ENCODE peak calls at places on chromosome 9, in four cellular contexts. One of them, this sample, is unnamed.

GRCh38 chr9:107833295-107833694 is 343.7 kb upstream of the KLF4 start:
- DNase-seq in activated effector memory CD4-positive, alpha-beta T cell treated with anti-CD3 and anti-CD28 coated beads, Interleukin-2, amount 50 U/mL, for 16 hours: no peak
- DNase-seq in GM04504: no peak
- DNase-seq in activated T-cell treated with anti-CD3 and anti-CD28 coated beads for 1 hour: no peak
- DNase-seq in this sample: no peak

GRCh38 chr9:89254058-89254772 is 56.8 kb upstream of the CKS2 start:
- DNase-seq in activated T-cell treated with anti-CD3 and anti-CD28 coated beads for 1 hour: no peak
- DNase-seq in activated effector memory CD4-positive, alpha-beta T cell treated with anti-CD3 and anti-CD28 coated beads, Interleukin-2, amount 50 U/mL, for 16 hours: no peak
- DNase-seq in GM04504: no peak
- DNase-seq in this sample: no peak

GRCh38 chr9:1604942-1605560 is 410.1 kb upstream of the SMARCA2 start:
- DNase-seq in activated effector memory CD4-positive, alpha-beta T cell treated with anti-CD3 and anti-CD28 coated beads, Interleukin-2, amount 50 U/mL, for 16 hours: no peak
- DNase-seq in activated T-cell treated with anti-CD3 and anti-CD28 coated beads for 1 hour: no peak
- DNase-seq in GM04504: no peak
- DNase-seq in this sample: no peak

GRCh38 chr9:37730256-37730655 is 23.3 kb upstream of the TRMT10B start:
- DNase-seq in activated effector memory CD4-positive, alpha-beta T cell treated with anti-CD3 and anti-CD28 coated beads, Interleukin-2, amount 50 U/mL, for 16 hours: no peak
- DNase-seq in activated T-cell treated with anti-CD3 and anti-CD28 coated beads for 1 hour: no peak
- DNase-seq in GM04504: peak
- DNase-seq in this sample: peak

GRCh38 chr9:119905706-119906105 is 536.5 kb upstream of the BRINP1 start:
- DNase-seq in activated T-cell treated with anti-CD3 and anti-CD28 coated beads for 1 hour: no peak
- DNase-seq in GM04504: no peak
- DNase-seq in activated effector memory CD4-positive, alpha-beta T cell treated with anti-CD3 and anti-CD28 coated beads, Interleukin-2, amount 50 U/mL, for 16 hours: no peak
- DNase-seq in this sample: no peak

GRCh38 chr9:84857224-84857623 is 187.7 kb downstream of the NTRK2 start:
- DNase-seq in activated effector memory CD4-positive, alpha-beta T cell treated with anti-CD3 and anti-CD28 coated beads, Interleukin-2, amount 50 U/mL, for 16 hours: no peak
- DNase-seq in GM04504: no peak
- DNase-seq in activated T-cell treated with anti-CD3 and anti-CD28 coated beads for 1 hour: no peak
- DNase-seq in this sample: no peak

GRCh38 chr9:78188594-78188993 is 47.3 kb upstream of the CEP78 start:
- DNase-seq in GM04504: no peak
- DNase-seq in activated T-cell treated with anti-CD3 and anti-CD28 coated beads for 1 hour: no peak
- DNase-seq in activated effector memory CD4-positive, alpha-beta T cell treated with anti-CD3 and anti-CD28 coated beads, Interleukin-2, amount 50 U/mL, for 16 hours: no peak
- DNase-seq in this sample: no peak

GRCh38 chr9:95129651-95130291 is 187.7 kb downstream of the FANCC start:
- DNase-seq in activated T-cell treated with anti-CD3 and anti-CD28 coated beads for 1 hour: no peak
- DNase-seq in GM04504: no peak
- DNase-seq in activated effector memory CD4-positive, alpha-beta T cell treated with anti-CD3 and anti-CD28 coated beads, Interleukin-2, amount 50 U/mL, for 16 hours: no peak
- DNase-seq in this sample: no peak

GRCh38 chr9:89690334-89690912 is 85.6 kb downstream of the GADD45G start:
- DNase-seq in activated T-cell treated with anti-CD3 and anti-CD28 coated beads for 1 hour: no peak
- DNase-seq in activated effector memory CD4-positive, alpha-beta T cell treated with anti-CD3 and anti-CD28 coated beads, Interleukin-2, amount 50 U/mL, for 16 hours: no peak
- DNase-seq in GM04504: no peak
- DNase-seq in this sample: no peak

GRCh38 chr9:91714020-91714721 is 235.9 kb downstream of the ROR2 start:
- DNase-seq in activated effector memory CD4-positive, alpha-beta T cell treated with anti-CD3 and anti-CD28 coated beads, Interleukin-2, amount 50 U/mL, for 16 hours: no peak
- DNase-seq in GM04504: no peak
- DNase-seq in activated T-cell treated with anti-CD3 and anti-CD28 coated beads for 1 hour: no peak
- DNase-seq in this sample: no peak

GRCh38 chr9:114382951-114383865 is 4.6 kb downstream of the AKNA start:
- DNase-seq in activated T-cell treated with anti-CD3 and anti-CD28 coated beads for 1 hour: peak
- DNase-seq in activated effector memory CD4-positive, alpha-beta T cell treated with anti-CD3 and anti-CD28 coated beads, Interleukin-2, amount 50 U/mL, for 16 hours: peak
- DNase-seq in GM04504: peak
- DNase-seq in this sample: no peak

GRCh38 chr9:125421591-125422181 is 160.1 kb downstream of the GAPVD1 start:
- DNase-seq in activated effector memory CD4-positive, alpha-beta T cell treated with anti-CD3 and anti-CD28 coated beads, Interleukin-2, amount 50 U/mL, for 16 hours: no peak
- DNase-seq in GM04504: no peak
- DNase-seq in activated T-cell treated with anti-CD3 and anti-CD28 coated beads for 1 hour: no peak
- DNase-seq in this sample: no peak

GRCh38 chr9:34072868-34073590 is 24.3 kb upstream of the UBAP2 start:
- DNase-seq in activated T-cell treated with anti-CD3 and anti-CD28 coated beads for 1 hour: no peak
- DNase-seq in activated effector memory CD4-positive, alpha-beta T cell treated with anti-CD3 and anti-CD28 coated beads, Interleukin-2, amount 50 U/mL, for 16 hours: no peak
- DNase-seq in GM04504: peak
- DNase-seq in this sample: peak

GRCh38 chr9:131625848-131626670 is 80.7 kb downstream of the PRRT1B start:
- DNase-seq in activated effector memory CD4-positive, alpha-beta T cell treated with anti-CD3 and anti-CD28 coated beads, Interleukin-2, amount 50 U/mL, for 16 hours: no peak
- DNase-seq in GM04504: no peak
- DNase-seq in activated T-cell treated with anti-CD3 and anti-CD28 coated beads for 1 hour: no peak
- DNase-seq in this sample: no peak

This sample was measured in BJ.